ENCODE peak calls at places on chromosomes 16 and 17, in five cellular contexts. One of them, this sample, is unnamed.

GRCh38 chr17:62859146-62859545 is 51.0 kb upstream of the MARCHF10 start:
- DNase-seq in GM12878: no peak
- DNase-seq in GM12892: no peak
- DNase-seq in breast epithelium: no peak
- DNase-seq in prostate gland: no peak
- DNase-seq in this sample: no peak

GRCh38 chr16:3515897-3516296 is 15.1 kb downstream of the CLUAP1 start:
- DNase-seq in GM12878: no peak
- DNase-seq in GM12892: no peak
- DNase-seq in breast epithelium: no peak
- DNase-seq in prostate gland: no peak
- DNase-seq in this sample: no peak

GRCh38 chr17:38783227-38783626 is 16.1 kb downstream of the PIP4K2B start:
- DNase-seq in GM12878: no peak
- DNase-seq in GM12892: no peak
- DNase-seq in breast epithelium: no peak
- DNase-seq in prostate gland: no peak
- DNase-seq in this sample: no peak

GRCh38 chr16:56203052-56203451 is 11.8 kb downstream of the GNAO1 start:
- DNase-seq in GM12878: no peak
- DNase-seq in GM12892: no peak
- DNase-seq in breast epithelium: no peak
- DNase-seq in prostate gland: no peak
- DNase-seq in this sample: no peak

GRCh38 chr16:49596699-49597291 is 223.2 kb downstream of the C16orf78 start:
- DNase-seq in GM12878: no peak
- DNase-seq in GM12892: no peak
- DNase-seq in breast epithelium: no peak
- DNase-seq in prostate gland: no peak
- DNase-seq in this sample: no peak

GRCh38 chr16:84059111-84059510 is 16.5 kb upstream of the SLC38A8 start:
- DNase-seq in GM12878: no peak
- DNase-seq in GM12892: no peak
- DNase-seq in breast epithelium: no peak
- DNase-seq in prostate gland: no peak
- DNase-seq in this sample: no peak

GRCh38 chr17:77441130-77441920 is 300.6 kb downstream of the SEC14L1 start:
- DNase-seq in GM12878: peak; percentile 98
- DNase-seq in GM12892: peak; percentile 79
- DNase-seq in breast epithelium: no peak
- DNase-seq in prostate gland: no peak
- DNase-seq in this sample: no peak

GRCh38 chr17:7132511-7133094 is 18.0 kb upstream of the ASGR2 start:
- DNase-seq in GM12878: peak; percentile 84
- DNase-seq in GM12892: peak; percentile 65
- DNase-seq in breast epithelium: no peak
- DNase-seq in prostate gland: no peak
- DNase-seq in this sample: peak; percentile 58

GRCh38 chr16:87465306-87465705 is 27.5 kb downstream of the ZCCHC14 start:
- DNase-seq in GM12878: no peak
- DNase-seq in GM12892: no peak
- DNase-seq in breast epithelium: peak; percentile 65
- DNase-seq in prostate gland: peak; percentile 69
- DNase-seq in this sample: no peak

GRCh38 chr17:21280081-21280518 is 4.4 kb upstream of the MAP2K3 start:
- DNase-seq in GM12878: peak; percentile 16
- DNase-seq in GM12892: peak; percentile 82
- DNase-seq in breast epithelium: peak; percentile 69
- DNase-seq in prostate gland: peak; percentile 77
- DNase-seq in this sample: peak; percentile 79

GRCh38 chr17:9968881-9969280 is 63.8 kb upstream of the RCVRN start:
- DNase-seq in GM12878: no peak
- DNase-seq in GM12892: no peak
- DNase-seq in breast epithelium: no peak
- DNase-seq in prostate gland: no peak
- DNase-seq in this sample: no peak

GRCh38 chr17:55584055-55584685 is 72.9 kb upstream of the SMIM36 start:
- DNase-seq in GM12878: no peak
- DNase-seq in GM12892: no peak
- DNase-seq in breast epithelium: no peak
- DNase-seq in prostate gland: no peak
- DNase-seq in this sample: no peak

GRCh38 chr17:48469227-48469626 is 39.2 kb upstream of the SKAP1 start:
- DNase-seq in GM12878: no peak
- DNase-seq in GM12892: no peak
- DNase-seq in breast epithelium: no peak
- DNase-seq in prostate gland: no peak
- DNase-seq in this sample: no peak

GRCh38 chr16:78695371-78695770 is 595.9 kb downstream of the WWOX start:
- DNase-seq in GM12878: no peak
- DNase-seq in GM12892: no peak
- DNase-seq in breast epithelium: no peak
- DNase-seq in prostate gland: no peak
- DNase-seq in this sample: no peak

GRCh38 chr16:88770459-88771293 is 14.3 kb downstream of the PIEZO1 start:
- DNase-seq in GM12878: no peak
- DNase-seq in GM12892: no peak
- DNase-seq in breast epithelium: peak; percentile 74
- DNase-seq in prostate gland: peak; percentile 70
- DNase-seq in this sample: no peak

GRCh38 chr16:88771294-88771772 is 13.7 kb downstream of the PIEZO1 start:
- DNase-seq in GM12878: no peak
- DNase-seq in GM12892: no peak
- DNase-seq in breast epithelium: no peak
- DNase-seq in prostate gland: no peak
- DNase-seq in this sample: no peak

GRCh38 chr16:88768041-88768876 is 16.8 kb downstream of the PIEZO1 start:
- DNase-seq in GM12878: no peak
- DNase-seq in GM12892: no peak
- DNase-seq in breast epithelium: peak; percentile 64
- DNase-seq in prostate gland: no peak
- DNase-seq in this sample: no peak

GRCh38 chr16:88767546-88767945 is 17.5 kb downstream of the PIEZO1 start:
- DNase-seq in GM12878: no peak
- DNase-seq in GM12892: no peak
- DNase-seq in breast epithelium: no peak
- DNase-seq in prostate gland: no peak
- DNase-seq in this sample: no peak

DNA sequence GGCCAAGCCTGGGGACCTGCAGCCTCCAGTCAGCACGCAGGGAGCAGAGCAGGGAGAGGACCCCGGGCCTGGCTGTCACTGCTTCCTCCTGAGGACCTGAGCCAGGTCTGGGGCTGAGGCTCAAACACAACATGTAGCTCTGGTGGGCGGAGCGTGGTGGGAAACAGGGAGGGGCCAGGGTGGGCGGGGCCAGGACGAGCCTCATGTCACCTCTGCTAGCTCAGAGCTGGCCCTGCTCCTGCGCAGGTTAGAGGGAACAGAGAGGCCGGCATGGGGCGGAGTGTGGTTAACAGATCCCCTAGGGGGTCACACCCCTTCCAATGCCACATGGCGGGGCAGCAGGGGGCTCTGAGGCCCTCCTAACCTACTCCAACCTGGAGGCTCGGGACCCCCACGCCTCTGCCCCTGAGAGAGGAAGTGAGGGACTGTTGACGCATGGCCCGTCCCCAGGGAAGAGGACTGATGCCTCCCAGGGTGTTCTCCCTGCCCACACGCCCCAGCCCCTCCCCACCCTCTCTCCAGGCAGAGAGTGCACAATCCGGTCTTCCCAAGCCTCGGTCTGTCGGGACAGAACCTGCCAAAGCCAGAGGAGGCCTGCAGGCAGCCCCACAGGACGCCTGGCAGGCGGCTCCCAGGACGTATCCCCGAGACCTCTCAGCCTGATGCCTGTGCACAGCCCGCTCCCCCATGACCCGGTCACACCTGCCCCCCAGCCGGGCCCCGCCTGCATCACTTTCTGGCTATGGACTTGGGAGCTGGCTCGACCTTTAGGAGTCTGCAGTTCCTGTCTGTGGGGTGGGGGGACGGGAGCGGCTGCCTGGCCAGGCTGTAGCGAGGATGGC is 15.2 kb downstream of the PIEZO1 start:
- DNase-seq in GM12878: no peak
- DNase-seq in GM12892: peak; percentile 86
- DNase-seq in breast epithelium: peak; percentile 84
- DNase-seq in prostate gland: peak; percentile 82
- DNase-seq in this sample: peak; percentile 91
- TF ChIP-seq POLR2A in GM12878: peak; percentile 37
- TF ChIP-seq POLR2A in GM12892: no peak
- TF ChIP-seq POLR2A in breast epithelium: no peak
- TF ChIP-seq POLR2A in prostate gland: peak; percentile 31
- TF ChIP-seq POLR2A in this sample: no peak

GRCh38 chr17:40087903-40088718 is 12.3 kb downstream of the NR1D1 start:
- DNase-seq in GM12878: no peak
- DNase-seq in GM12892: no peak
- DNase-seq in breast epithelium: no peak
- DNase-seq in prostate gland: no peak
- DNase-seq in this sample: no peak

GRCh38 chr17:40084477-40084876 is 15.9 kb downstream of the NR1D1 start:
- DNase-seq in GM12878: no peak
- DNase-seq in GM12892: no peak
- DNase-seq in breast epithelium: no peak
- DNase-seq in prostate gland: no peak
- DNase-seq in this sample: no peak

GRCh38 chr17:40089085-40089895 is 11.1 kb downstream of the NR1D1 start:
- DNase-seq in GM12878: no peak
- DNase-seq in GM12892: no peak
- DNase-seq in breast epithelium: no peak
- DNase-seq in prostate gland: no peak
- DNase-seq in this sample: no peak

GRCh38 chr17:40087049-40087794 is 13.2 kb downstream of the NR1D1 start:
- DNase-seq in GM12878: no peak
- DNase-seq in GM12892: no peak
- DNase-seq in breast epithelium: no peak
- DNase-seq in prostate gland: no peak
- DNase-seq in this sample: no peak

DNA sequence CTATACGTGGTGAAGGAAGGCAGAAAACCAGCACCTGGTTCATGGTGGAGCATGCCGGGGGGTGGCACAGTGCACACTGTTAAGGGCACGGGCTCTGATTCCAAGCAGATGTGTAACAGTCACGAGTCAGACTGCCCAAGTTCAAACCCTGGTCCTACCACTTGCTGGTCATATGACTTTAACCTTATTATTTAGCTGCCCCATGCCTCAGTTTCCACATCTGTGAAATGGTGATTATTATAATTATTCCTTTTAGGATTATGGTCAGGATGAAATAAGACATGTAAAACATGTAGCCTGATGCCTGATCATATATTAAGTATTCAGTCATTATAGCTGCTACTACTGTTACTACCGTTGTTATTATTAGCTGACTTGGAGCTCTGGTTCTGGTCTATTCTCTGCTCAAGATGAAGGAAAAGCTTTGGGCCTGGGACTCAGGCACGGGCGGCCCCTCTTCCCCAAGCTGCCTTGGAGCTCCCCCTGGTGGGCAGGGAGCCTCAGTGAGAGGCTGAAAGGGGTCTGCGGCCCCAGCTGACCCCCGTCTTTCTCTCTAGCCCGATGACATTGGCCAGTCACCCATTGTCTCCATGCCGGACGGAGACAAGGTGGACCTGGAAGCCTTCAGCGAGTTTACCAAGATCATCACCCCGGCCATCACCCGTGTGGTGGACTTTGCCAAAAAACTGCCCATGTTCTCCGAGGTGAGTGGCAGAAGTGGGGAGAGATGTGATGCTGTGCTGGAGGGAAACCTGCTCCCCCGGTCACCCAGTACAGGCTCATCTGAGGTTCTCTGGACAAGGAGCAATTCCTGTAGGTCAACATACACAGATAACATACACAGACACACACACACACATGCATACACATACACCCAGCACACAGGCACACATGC is 14.0 kb downstream of the NR1D1 start:
- DNase-seq in GM12878: no peak
- DNase-seq in GM12892: peak; percentile 80
- DNase-seq in breast epithelium: no peak
- DNase-seq in prostate gland: no peak
- DNase-seq in this sample: peak; percentile 81
- TF ChIP-seq POLR2AphosphoS5 in GM12878: no peak
- TF ChIP-seq POLR2AphosphoS5 in GM12892: no peak
- TF ChIP-seq POLR2AphosphoS5 in breast epithelium: no peak
- TF ChIP-seq POLR2AphosphoS5 in prostate gland: peak; percentile 30
- TF ChIP-seq POLR2AphosphoS5 in this sample: no peak

DNA sequence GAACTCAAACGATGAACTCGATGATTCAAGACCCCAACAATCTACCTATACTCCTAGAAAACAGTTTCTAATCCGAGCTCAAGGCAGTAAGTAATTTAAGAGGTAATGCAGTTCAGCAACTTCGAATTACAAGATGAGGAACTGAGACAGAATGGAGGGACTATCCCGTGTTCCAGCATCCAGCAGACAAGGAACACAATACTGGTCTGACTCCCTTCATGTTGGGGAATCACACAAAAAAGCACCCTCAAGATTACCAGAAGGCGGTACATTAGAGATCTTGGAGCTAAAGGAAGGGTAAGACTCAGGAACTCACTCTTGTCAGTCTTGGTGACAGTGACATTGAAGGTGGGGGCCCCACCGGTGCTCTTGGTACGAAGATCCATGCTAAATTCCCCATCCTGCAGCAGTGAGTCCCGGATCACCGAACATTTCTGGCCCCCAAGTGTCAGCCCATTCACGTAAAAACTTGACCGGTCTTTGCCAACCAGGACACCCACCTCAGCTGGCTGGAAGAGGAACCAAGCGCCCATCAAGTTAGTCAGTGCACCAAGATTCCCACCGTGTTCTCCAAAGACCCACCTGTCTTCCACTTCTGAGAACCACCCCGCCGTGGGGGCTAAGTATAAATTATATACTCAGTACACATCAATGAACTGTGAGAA is 1.9 kb downstream of the PFN1 start:
- DNase-seq in GM12878: no peak
- DNase-seq in GM12892: no peak
- DNase-seq in breast epithelium: no peak
- DNase-seq in prostate gland: no peak
- DNase-seq in this sample: no peak
- TF ChIP-seq POLR2A in GM12878: peak; percentile 70
- TF ChIP-seq POLR2A in GM12892: peak; percentile 71
- TF ChIP-seq POLR2A in breast epithelium: no peak
- TF ChIP-seq POLR2A in prostate gland: no peak
- TF ChIP-seq POLR2A in this sample: peak; percentile 21

DNA sequence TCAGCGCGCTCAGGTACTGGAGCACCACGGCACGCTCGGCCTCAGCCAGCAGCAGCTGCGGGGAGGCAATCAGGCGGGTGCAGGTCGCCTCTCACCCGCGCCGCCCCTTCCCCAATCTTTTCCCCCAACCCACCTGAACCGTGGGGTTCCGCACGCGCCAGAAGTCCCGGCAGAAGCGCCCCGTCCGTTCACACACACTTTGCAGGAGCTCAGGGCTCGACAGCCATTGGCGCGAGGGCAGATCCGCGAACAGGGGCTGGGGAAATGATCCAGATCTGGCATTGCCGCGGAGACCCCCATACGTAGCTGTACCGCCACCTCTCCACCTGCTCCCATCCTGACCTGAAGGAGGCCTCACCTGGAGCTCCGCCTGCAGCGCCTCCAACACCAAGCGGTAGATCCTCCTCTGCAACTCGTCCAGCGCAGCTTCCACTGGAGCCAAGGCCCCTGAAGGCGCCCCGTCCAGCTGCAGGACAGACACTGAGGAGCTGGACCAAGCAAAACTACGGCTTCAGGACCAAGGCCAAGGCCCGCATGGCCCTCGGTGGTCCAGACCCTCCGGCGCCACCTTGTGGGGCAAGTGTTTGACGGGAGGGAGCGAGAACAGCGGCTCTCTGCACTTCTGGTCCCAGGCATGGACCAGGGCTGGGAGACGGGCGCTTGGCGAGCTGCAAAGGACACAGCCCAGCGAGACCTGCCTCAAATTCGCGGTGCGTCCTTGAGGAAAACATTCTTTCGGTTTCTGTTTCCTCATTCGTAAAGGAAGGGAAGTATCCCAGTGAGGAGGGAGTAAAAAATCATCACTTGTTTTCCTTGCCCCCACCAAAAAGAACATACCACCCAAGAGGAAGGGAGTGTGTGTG is 1.5 kb upstream of the MATCAP1 start:
- DNase-seq in GM12878: no peak
- DNase-seq in GM12892: peak; percentile 69
- DNase-seq in breast epithelium: peak; percentile 80
- DNase-seq in prostate gland: peak; percentile 82
- DNase-seq in this sample: no peak
- TF ChIP-seq POLR2AphosphoS5 in GM12878: no peak
- TF ChIP-seq POLR2AphosphoS5 in GM12892: no peak
- TF ChIP-seq POLR2AphosphoS5 in breast epithelium: peak; percentile 76
- TF ChIP-seq POLR2AphosphoS5 in prostate gland: peak; percentile 82
- TF ChIP-seq POLR2AphosphoS5 in this sample: no peak